ENCODE peak calls at places on chromosomes 3 and 15, in five cellular contexts. A is GM12878, R is H1, U is HepG2, S is K562. P is an unnamed sample.
A peak's percentile ranks its signal among the peaks of the same experiment; 100 is the strongest.

GRCh38 chr15:76138436-76138835 is 78.7 kb downstream of the TMEM266 start:
- DNase-seq in A (no peak), R (no peak), U (no peak), S (no peak), P (no peak)

GRCh38 chr15:31934821-31935220 is 95.5 kb upstream of the CHRNA7 start:
- DNase-seq in A (no peak), R (no peak), U (no peak), S (no peak), P (no peak)

GRCh38 chr3:123791898-123792297 is 92.2 kb downstream of the MYLK start:
- DNase-seq in A (no peak), R (no peak), U (no peak), S (no peak), P (no peak)

GRCh38 chr3:195453236-195453635 is 10.4 kb upstream of the ACAP2 start:
- DNase-seq in A (no peak), R (no peak), U (no peak), S (no peak), P (no peak)

GRCh38 chr3:133384331-133385027 is 15.4 kb upstream of the BFSP2 start:
- DNase-seq in A (no peak), R (peak; percentile 80), U (peak; percentile 46), S (peak; percentile 30), P (peak; percentile 21)

GRCh38 chr15:88274534-88275460 is 18.3 kb upstream of the NTRK3 start:
- DNase-seq in A (no peak), R (peak; percentile 89), U (peak; percentile 7), S (peak; percentile 78), P (peak; percentile 23)

GRCh38 chr3:3200632-3201212 is 21.2 kb upstream of the CRBN start:
- DNase-seq in A (peak; percentile 12), R (no peak), U (peak; percentile 71), S (peak; percentile 56), P (peak; percentile 31)

GRCh38 chr15:41621200-41622193 is 38.7 kb upstream of the MGA start:
- DNase-seq in A (peak; percentile 28), R (peak; percentile 85), U (peak; percentile 78), S (no peak), P (no peak)

GRCh38 chr3:100717637-100718487 is 8.6 kb downstream of the TFG start:
- DNase-seq in A (no peak), R (no peak), U (no peak), S (no peak), P (no peak)

GRCh38 chr3:65901236-65901635 is 137.5 kb downstream of the MAGI1 start:
- DNase-seq in A (no peak), R (no peak), U (no peak), S (no peak), P (no peak)

GRCh38 chr3:141539441-141540187 is 52.8 kb downstream of the RASA2 start:
- DNase-seq in A (no peak), R (no peak), U (no peak), S (no peak), P (no peak)

GRCh38 chr3:185830018-185830797 is 5.4 kb upstream of the IGF2BP2 start:
- DNase-seq in A (no peak), R (no peak), U (no peak), S (no peak), P (no peak)

GRCh38 chr3:195195321-195196209 is 75.4 kb downstream of the XXYLT1 start:
- DNase-seq in A (no peak), R (no peak), U (no peak), S (no peak), P (no peak)

GRCh38 chr3:120028271-120029047 is 65.8 kb downstream of the GSK3B start:
- DNase-seq in A (no peak), R (no peak), U (no peak), S (no peak), P (no peak)

GRCh38 chr15:97978408-97979130 is 18.1 kb downstream of the ARRDC4 start:
- DNase-seq in A (no peak), R (no peak), U (peak; percentile 58), S (peak; percentile 17), P (no peak)

GRCh38 chr15:48641416-48641815 is 4.1 kb downstream of the FBN1 start:
- DNase-seq in A (peak; percentile 23), R (no peak), U (no peak), S (no peak), P (no peak)

GRCh38 chr3:98732239-98733054 is 30.7 kb upstream of the ST3GAL6 start:
- DNase-seq in A (no peak), R (peak; percentile 84), U (peak; percentile 82), S (no peak), P (peak; percentile 40)

GRCh38 chr15:57156210-57156887 is 220.0 kb upstream of the CGNL1 start:
- DNase-seq in A (no peak), R (no peak), U (no peak), S (no peak), P (no peak)

GRCh38 chr15:64686130-64686735 is 89.2 kb downstream of the RBPMS2 start:
- DNase-seq in A (no peak), R (no peak), U (peak; percentile 45), S (peak; percentile 49), P (peak; percentile 19)
- TF ChIP-seq SP1 in A (no peak), R (no peak), U (no peak), S (no peak), P (no peak)

DNA sequence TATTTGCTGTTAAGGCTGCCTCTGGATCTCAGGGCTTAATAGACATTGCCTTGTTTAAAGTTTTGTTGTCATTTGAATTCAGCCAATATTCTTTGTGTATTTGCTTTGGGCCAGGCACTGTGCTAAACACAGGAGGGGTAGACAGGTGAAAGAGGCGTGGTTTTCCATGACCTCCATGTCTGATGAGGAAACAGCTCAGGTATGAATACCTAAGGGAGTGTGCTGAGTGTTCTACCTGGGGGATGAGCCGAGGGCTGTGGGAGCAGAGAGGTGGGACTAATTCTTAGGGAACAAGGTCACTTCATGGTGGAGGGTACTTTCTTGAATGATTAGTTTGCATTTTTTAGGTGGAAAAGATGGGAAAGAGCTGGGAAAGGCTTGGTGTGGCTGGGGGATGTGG is 108.2 kb downstream of the THSD4 start:
- DNase-seq in A (no peak), R (no peak), U (no peak), S (no peak), P (no peak)
- H3K4me3 ChIP-seq in A (no peak overlapping the region), R (no peak overlapping the region), U (no peak overlapping the region), S (no peak overlapping the region), P (no peak overlapping the region)

GRCh38 chr3:79419222-79419621 is 348.6 kb downstream of the ROBO1 start:
- DNase-seq in A (no peak), R (no peak), U (no peak), S (no peak), P (no peak)
- TF ChIP-seq JUND in A (no peak), R (no peak), U (no peak), S (no peak), P (no peak)

DNA sequence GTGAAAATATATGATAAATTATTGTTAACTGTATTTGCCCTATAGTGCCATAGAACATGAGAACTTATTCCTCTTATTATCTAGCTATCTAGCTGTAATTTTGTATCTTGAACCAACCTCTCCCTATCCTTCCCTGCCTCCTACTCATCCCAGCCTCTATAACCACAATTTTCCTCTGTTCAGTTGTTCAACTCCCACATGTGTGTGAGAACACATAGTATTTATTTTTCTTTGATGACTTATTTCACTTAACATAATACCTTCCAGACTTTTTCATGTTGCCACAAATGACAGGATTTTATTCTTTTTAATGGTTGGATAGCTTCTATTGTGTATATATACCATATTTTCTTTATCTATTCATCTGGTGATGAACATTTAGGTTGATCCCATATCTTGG is 85.4 kb upstream of the SUCLG2 start:
- DNase-seq in A (no peak), R (no peak), U (no peak), S (no peak), P (no peak)
- TF ChIP-seq SP1 in A (no peak), R (no peak), U (no peak), S (no peak), P (no peak)

GRCh38 chr15:92733934-92734521 is 78.5 kb upstream of the FAM174B start:
- DNase-seq in A (no peak), R (no peak), U (no peak), S (peak; percentile 40), P (no peak)

DNA sequence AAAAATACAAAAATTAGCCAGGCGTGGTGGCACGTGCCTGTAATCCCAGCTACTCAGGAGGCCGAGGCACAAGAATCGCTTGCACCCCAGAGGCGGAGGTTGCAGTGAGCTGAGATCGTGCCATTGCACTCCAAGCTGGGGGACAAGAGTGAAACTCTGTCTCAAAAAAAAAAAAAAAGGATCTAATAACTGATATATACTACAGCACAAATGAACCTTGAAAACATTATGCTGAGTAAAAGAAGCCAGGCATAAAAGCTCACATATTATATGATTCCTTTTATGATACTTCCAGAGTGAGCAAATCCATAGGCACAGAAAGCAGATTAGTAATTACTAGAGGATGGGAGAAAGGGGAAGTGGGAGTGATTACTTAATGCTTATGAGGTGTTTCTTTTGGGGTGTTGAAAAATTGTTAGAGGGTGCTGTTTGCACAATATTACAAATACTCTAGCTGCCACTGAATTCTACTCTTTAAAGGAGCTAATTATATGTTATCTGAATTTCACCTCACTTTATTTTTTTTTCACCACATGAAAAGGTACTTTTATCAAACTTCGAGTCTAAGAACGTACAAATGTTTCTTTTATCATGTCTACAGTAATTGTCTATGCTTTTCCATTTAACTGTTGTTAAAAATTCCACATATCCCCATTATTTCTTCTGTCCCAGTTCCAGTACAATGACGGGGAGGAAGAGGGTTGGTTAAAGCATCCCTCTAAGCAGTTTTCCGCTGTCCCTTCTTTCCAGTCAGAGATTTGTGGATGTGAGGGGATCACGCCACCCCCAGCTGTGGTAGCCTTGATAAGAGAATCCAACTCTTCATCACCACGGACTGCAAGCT is 77.7 kb upstream of the FAM174B start:
- DNase-seq in A (no peak), R (no peak), U (no peak), S (no peak), P (no peak)
- H3K4me3 ChIP-seq in A (no peak overlapping the region), R (no peak overlapping the region), U (no peak overlapping the region), S (peak overlapping the region; percentile 43), P (no peak overlapping the region)